ENCODE peak calls at places on chromosome 11, in six cellular contexts. Y, W, K, O, G and E are unnamed samples.

GRCh38 chr11:61041755-61042518 is 60.4 kb upstream of the CD5 start:
- DNase-seq in O (peak), G (no peak), Y (peak), K (peak), W (no peak), E (no peak)

GRCh38 chr11:39220501-39221230 is 2238.8 kb downstream of the LRRC4C start:
- DNase-seq in W (no peak), K (no peak), G (no peak), Y (no peak), O (no peak), E (no peak)

GRCh38 chr11:109121173-109121938 is 300.6 kb upstream of the C11orf87 start:
- DNase-seq in Y (no peak), K (no peak), G (no peak), W (no peak), O (no peak), E (no peak)

GRCh38 chr11:58796333-58797049 is 48.0 kb downstream of the GLYATL2 start:
- DNase-seq in K (no peak), Y (no peak), O (no peak), G (no peak), W (no peak), E (no peak)

GRCh38 chr11:109745996-109746625 is 324.1 kb downstream of the C11orf87 start:
- DNase-seq in K (no peak), W (no peak), G (no peak), O (no peak), Y (no peak), E (no peak)

GRCh38 chr11:128886401-128887119 is 4.6 kb upstream of the KCNJ5 start:
- DNase-seq in W (no peak), O (no peak), G (no peak), Y (no peak), K (no peak), E (no peak)

GRCh38 chr11:128724891-128725611 is 31.2 kb downstream of the FLI1 start:
- DNase-seq in O (no peak), W (no peak), Y (no peak), G (no peak), K (no peak), E (no peak)

GRCh38 chr11:106011481-106011880 is 10.6 kb downstream of the MSANTD4 start:
- DNase-seq in W (no peak), K (peak), G (peak), Y (no peak), O (no peak), E (no peak)

GRCh38 chr11:100927579-100927978 is 202.0 kb downstream of the PGR start:
- DNase-seq in G (no peak), K (no peak), O (no peak), Y (no peak), W (no peak), E (no peak)

GRCh38 chr11:68127791-68128681 is 6.8 kb upstream of the CHKA start:
- DNase-seq in G (peak), Y (no peak), W (peak), K (no peak), O (peak), E (peak)

GRCh38 chr11:125305346-125305745 is 140.8 kb downstream of the PKNOX2 start:
- DNase-seq in K (no peak), O (no peak), G (no peak), Y (no peak), W (no peak), E (no peak)

GRCh38 chr11:134949121-134949591 is 537.1 kb upstream of the B3GAT1 start:
- DNase-seq in G (peak), O (no peak), K (peak), W (peak), Y (no peak), E (peak)

GRCh38 chr11:11968511-11969280 is 39.7 kb downstream of the DKK3 start:
- DNase-seq in K (no peak), G (peak), Y (no peak), W (no peak), O (no peak), E (no peak)

GRCh38 chr11:96607890-96608558 is 218.2 kb downstream of the JRKL start:
- DNase-seq in W (no peak), K (no peak), O (no peak), Y (no peak), G (no peak), E (no peak)

GRCh38 chr11:62542750-62543567 is 3.6 kb downstream of the AHNAK start:
- DNase-seq in Y (peak), O (peak), G (peak), K (peak), W (no peak), E (no peak)

GRCh38 chr11:60870276-60870675 is 2.9 kb downstream of the ZP1 start:
- DNase-seq in Y (no peak), K (no peak), W (no peak), G (no peak), O (no peak), E (no peak)

GRCh38 chr11:124920870-124921609 is 2.0 kb downstream of the HEPN1 start:
- DNase-seq in W (no peak), Y (peak), O (peak), G (peak), K (peak), E (no peak)

GRCh38 chr11:11476499-11476898 is 123.4 kb upstream of the CSNK2A3 start:
- DNase-seq in O (no peak), Y (no peak), G (no peak), K (no peak), W (no peak), E (no peak)

GRCh38 chr11:96187779-96188624 is 155.0 kb downstream of the MAML2 start:
- DNase-seq in W (peak), O (no peak), Y (no peak), G (peak), K (peak), E (peak)

GRCh38 chr11:44564653-44565007 is 833 bp upstream of the CD82 start:
- DNase-seq in G (peak), O (peak), W (peak), K (peak), Y (no peak), E (peak)

GRCh38 chr11:130122141-130122575 is 37.4 kb upstream of the ST14 start:
- DNase-seq in K (peak), O (no peak), G (no peak), W (no peak), Y (no peak), E (no peak)

GRCh38 chr11:68680541-68681231 is 3.7 kb upstream of the GAL start:
- DNase-seq in K (no peak), O (no peak), W (no peak), Y (no peak), G (no peak), E (no peak)

GRCh38 chr11:80587906-80588305 is 1147.1 kb upstream of the TENM4 start:
- DNase-seq in W (no peak), K (no peak), O (no peak), Y (no peak), G (no peak), E (no peak)

GRCh38 chr11:33344611-33345010 is 87.4 kb downstream of the HIPK3 start:
- DNase-seq in O (no peak), K (no peak), W (no peak), Y (no peak), G (peak), E (no peak)

GRCh38 chr11:8311366-8311765 is 47.7 kb upstream of the LMO1 start:
- DNase-seq in Y (no peak), K (no peak), W (no peak), O (no peak), G (no peak), E (no peak)

GRCh38 chr11:88295028-88295427 is 42.5 kb downstream of the CTSC start:
- DNase-seq in W (no peak), Y (no peak), K (no peak), G (no peak), O (no peak), E (no peak)

GRCh38 chr11:11346249-11346648 is 6.8 kb downstream of the CSNK2A3 start:
- DNase-seq in K (no peak), G (no peak), W (no peak), O (no peak), Y (no peak), E (no peak)

GRCh38 chr11:10108901-10109665 is 184.9 kb downstream of the SBF2 start:
- DNase-seq in K (no peak), Y (no peak), W (peak), G (peak), O (no peak), E (peak)

GRCh38 chr11:12091957-12092558 is 18.3 kb upstream of the MICAL2 start:
- DNase-seq in W (no peak), Y (no peak), K (no peak), O (no peak), G (peak), E (no peak)

GRCh38 chr11:70671083-70671482 is 272.8 kb downstream of the CTTN start:
- DNase-seq in K (no peak), Y (no peak), G (no peak), O (no peak), W (no peak), E (no peak)

GRCh38 chr11:17015639-17016125 is 1.5 kb upstream of the PLEKHA7 start:
- DNase-seq in W (no peak), O (peak), G (peak), Y (no peak), K (no peak), E (peak)
- H3K4me3 ChIP-seq in W (no peak), O (no peak), G (no peak), Y (no peak), K (no peak), E (no peak)

GRCh38 chr11:119380816-119381185 is 689 bp downstream of the USP2 start:
- DNase-seq in K (no peak), Y (no peak), O (no peak), G (no peak), W (no peak), E (no peak)
- H3K4me3 ChIP-seq in K (peak), Y (peak), O (no peak), G (peak), W (peak), E (peak)

DNA sequence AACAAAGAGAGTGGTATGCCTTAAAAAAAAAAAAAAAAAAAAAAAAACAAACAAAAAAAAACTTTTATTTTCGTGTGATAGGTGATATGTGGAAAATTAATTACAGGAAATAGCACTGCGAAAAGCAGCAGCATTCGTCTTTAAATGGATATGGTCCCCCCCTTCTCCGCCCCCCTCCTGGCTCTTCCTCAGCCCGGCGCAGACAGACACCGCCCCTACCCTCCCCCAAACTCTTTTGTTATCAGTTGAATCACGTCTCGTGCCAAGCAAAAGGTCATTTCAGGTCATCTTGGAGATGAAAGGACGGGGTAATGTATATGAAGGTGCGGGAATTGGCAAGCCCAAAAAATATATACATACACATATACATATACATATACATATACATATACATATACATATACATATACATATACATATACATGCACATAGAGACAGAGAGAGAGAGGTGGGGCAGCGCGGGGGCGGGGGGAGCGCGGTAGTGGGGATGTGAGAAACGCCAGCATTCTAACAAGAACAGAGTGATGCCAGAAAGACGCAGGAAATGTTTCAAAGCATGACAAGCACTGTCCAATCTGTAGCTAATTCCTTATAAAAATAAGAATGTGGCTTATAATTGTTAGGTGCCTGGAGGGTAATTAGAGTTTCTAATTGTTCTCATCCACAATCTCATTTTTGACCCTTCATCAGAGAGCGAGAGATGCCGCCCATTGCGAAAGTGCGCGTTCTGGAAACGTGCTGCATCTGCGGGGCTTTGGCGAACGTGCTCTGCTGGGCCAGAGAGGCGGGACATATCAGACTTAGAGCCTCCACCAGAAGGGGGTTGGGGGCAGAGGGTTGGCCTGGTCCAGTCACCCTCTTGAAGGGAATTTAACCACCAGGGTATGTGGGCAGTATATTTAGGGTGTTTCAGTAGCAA is 214.5 kb upstream of the UBASH3B start:
- DNase-seq in O (peak), K (peak), G (peak), Y (no peak), W (no peak), E (no peak)
- H3K4me3 ChIP-seq in O (no peak), K (peak), G (peak), Y (no peak), W (peak), E (peak)

DNA sequence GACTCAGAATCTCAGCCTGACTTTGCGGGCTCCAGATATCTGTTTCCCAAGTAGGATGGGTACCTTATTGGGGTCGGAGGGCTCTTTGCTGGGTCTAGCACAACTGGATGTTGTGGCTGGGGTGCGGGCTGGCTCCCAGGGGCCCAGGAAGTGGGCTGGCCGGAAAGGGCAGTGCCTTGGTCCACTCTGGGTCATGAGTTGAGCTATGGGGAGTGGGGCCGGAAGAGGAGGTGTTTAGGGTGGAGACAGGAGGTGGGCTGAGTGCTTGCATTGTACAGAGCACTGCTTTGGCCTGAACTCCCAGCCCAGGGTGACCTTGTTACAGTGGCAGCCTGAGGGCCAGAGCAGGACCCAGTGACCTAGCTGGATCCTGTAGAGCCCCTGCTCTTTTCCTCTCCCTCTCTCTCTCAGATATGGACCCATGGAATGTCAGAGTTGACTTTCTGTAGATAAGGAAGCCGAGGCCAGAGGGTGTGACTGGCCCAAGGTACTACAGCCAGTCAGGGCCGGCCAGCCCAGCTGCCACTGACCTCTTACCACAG is 13.2 kb downstream of the PHLDB1 start:
- DNase-seq in K (no peak), W (no peak), O (no peak), G (no peak), Y (no peak), E (no peak)
- H3K4me3 ChIP-seq in K (peak), W (peak), O (no peak), G (peak), Y (no peak), E (peak)

DNA sequence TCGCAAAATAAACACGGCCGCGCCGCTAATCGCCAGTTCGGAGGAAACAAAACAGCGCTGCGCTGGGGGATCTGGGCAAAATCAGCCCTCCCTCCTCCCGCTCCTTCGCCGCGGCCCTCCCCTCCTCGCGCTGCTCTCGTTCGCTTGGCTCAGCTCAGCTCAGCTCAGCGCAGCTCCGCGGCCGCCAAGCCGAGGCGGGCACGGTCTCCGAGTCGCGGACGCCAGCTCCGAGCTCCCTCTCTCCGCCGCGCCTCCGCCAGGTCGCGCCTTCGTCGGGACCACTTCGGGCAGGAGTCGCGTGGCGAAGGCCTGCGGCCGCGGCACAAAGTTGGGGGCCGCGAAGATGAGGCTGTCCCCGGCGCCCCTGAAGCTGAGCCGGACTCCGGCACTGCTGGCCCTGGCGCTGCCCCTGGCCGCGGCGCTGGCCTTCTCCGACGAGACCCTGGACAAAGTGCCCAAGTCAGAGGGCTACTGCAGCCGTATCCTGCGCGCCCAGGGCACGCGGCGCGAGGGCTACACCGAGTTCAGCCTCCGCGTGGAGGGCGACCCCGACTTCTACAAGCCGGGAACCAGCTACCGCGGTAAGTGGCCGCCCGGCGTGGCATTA is at the start of gene SPON1:
- DNase-seq in G (no peak), O (peak), Y (peak), W (no peak), K (no peak), E (no peak)
- H3K4me3 ChIP-seq in G (peak), O (peak), Y (peak), W (peak), K (peak), E (peak)

DNA sequence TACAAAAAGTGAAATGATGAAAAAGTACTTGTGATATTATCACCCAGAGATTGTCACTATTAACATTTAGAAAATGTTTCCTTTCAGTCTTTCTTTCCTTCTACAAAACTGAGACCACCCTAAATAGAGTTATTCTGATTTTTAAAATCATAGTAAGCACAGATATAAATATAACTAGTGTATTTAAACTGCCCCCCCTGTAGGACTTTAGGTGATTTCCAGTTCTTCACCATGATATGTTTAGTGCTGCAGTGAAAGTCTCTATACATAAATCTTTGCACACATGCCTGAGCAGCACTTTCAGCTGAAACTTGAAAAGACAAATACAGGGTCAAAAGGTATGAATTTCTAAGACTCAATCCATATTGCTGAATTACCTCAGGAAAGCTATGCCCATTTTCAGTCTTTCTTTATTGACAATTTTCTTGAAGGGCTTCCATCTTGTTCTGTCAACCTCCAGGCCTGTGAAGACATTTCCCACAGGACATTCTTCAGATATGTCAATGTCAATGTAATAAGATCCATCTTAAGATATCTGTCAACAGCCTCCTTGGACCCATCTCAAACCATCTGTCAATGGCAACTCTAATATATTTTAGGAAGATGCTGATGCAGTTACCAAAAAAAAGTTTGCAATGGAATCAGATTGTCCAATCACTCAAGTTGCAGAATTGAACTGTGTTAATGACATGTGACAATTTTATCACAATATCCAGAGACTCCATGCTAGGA is 30.8 kb upstream of the LDLRAD3 start:
- DNase-seq in G (no peak), K (no peak), W (no peak), O (no peak), Y (no peak), E (no peak)
- H3K4me3 ChIP-seq in G (no peak), K (no peak), W (no peak), O (no peak), Y (no peak), E (no peak)

GRCh38 chr11:131622193-131622592 is 251.8 kb downstream of the NTM start:
- DNase-seq in Y (no peak), W (no peak), O (no peak), G (no peak), K (no peak), E (no peak)
- H3K4me3 ChIP-seq in Y (no peak), W (no peak), O (no peak), G (no peak), K (no peak), E (no peak)

GRCh38 chr11:46361283-46362145 is 14.3 kb downstream of the DGKZ start:
- DNase-seq in O (peak), K (peak), W (no peak), G (peak), Y (peak), E (no peak)
- H3K4me3 ChIP-seq in O (no peak), K (peak), W (no peak), G (no peak), Y (peak), E (peak)

GRCh38 chr11:2271077-2271326 is 614 bp upstream of the ASCL2 start:
- DNase-seq in O (peak), K (no peak), W (no peak), Y (peak), G (no peak), E (no peak)
- H3K4me3 ChIP-seq in O (no peak), K (no peak), W (no peak), Y (peak), G (no peak), E (no peak)

GRCh38 chr11:76781046-76781801 is 1.9 kb upstream of the TSKU start:
- DNase-seq in G (peak), Y (no peak), W (no peak), K (no peak), O (peak), E (no peak)
- H3K4me3 ChIP-seq in G (no peak), Y (no peak), W (no peak), K (no peak), O (no peak), E (no peak)